ENCODE peak calls at places on chromosomes 4 and X, in seven cellular contexts. One of them, this sample, is unnamed.

GRCh38 chr4:123649644-123650356 is 253.2 kb downstream of the SPRY1 start:
- DNase-seq in HCT116: no peak
- DNase-seq in SK-N-SH: no peak
- DNase-seq in GM12878: no peak
- DNase-seq in K562: no peak
- DNase-seq in HepG2: peak; percentile 92
- DNase-seq in H1: peak; percentile 5
- DNase-seq in this sample: peak; percentile 29

GRCh38 chrX:68693481-68694410 is 46.3 kb downstream of the STARD8 start:
- DNase-seq in HCT116: no peak
- DNase-seq in SK-N-SH: peak; percentile 90
- DNase-seq in GM12878: no peak
- DNase-seq in K562: peak; percentile 87
- DNase-seq in HepG2: no peak
- DNase-seq in H1: no peak
- DNase-seq in this sample: peak; percentile 30

GRCh38 chrX:97995834-97996233 is 1112.1 kb downstream of the RPA4 start:
- DNase-seq in HCT116: no peak
- DNase-seq in SK-N-SH: no peak
- DNase-seq in GM12878: no peak
- DNase-seq in K562: no peak
- DNase-seq in HepG2: no peak
- DNase-seq in H1: no peak
- DNase-seq in this sample: no peak

GRCh38 chr4:148349153-148349552 is 93.1 kb downstream of the NR3C2 start:
- DNase-seq in HCT116: no peak
- DNase-seq in SK-N-SH: no peak
- DNase-seq in GM12878: no peak
- DNase-seq in K562: no peak
- DNase-seq in HepG2: no peak
- DNase-seq in H1: no peak
- DNase-seq in this sample: no peak

GRCh38 chrX:44785652-44786051 is 58.2 kb upstream of the DUSP21 start:
- DNase-seq in HCT116: no peak
- DNase-seq in SK-N-SH: no peak
- DNase-seq in GM12878: no peak
- DNase-seq in K562: no peak
- DNase-seq in HepG2: no peak
- DNase-seq in H1: no peak
- DNase-seq in this sample: no peak

GRCh38 chr4:150888217-150888616 is 126.9 kb downstream of the LRBA start:
- DNase-seq in HCT116: no peak
- DNase-seq in SK-N-SH: no peak
- DNase-seq in GM12878: no peak
- DNase-seq in K562: no peak
- DNase-seq in HepG2: no peak
- DNase-seq in H1: no peak
- DNase-seq in this sample: no peak

GRCh38 chrX:31112226-31112999 is 40.6 kb upstream of the FTHL17 start:
- DNase-seq in HCT116: no peak
- DNase-seq in SK-N-SH: no peak
- DNase-seq in GM12878: no peak
- DNase-seq in K562: no peak
- DNase-seq in HepG2: no peak
- DNase-seq in H1: no peak
- DNase-seq in this sample: no peak

GRCh38 chr4:15562623-15563022 is 92.5 kb downstream of the FBXL5 start:
- DNase-seq in HCT116: no peak
- DNase-seq in SK-N-SH: no peak
- DNase-seq in GM12878: no peak
- DNase-seq in K562: no peak
- DNase-seq in HepG2: no peak
- DNase-seq in H1: no peak
- DNase-seq in this sample: no peak

GRCh38 chr4:140427104-140427918 is at the start of gene CLGN:
- DNase-seq in HCT116: peak; percentile 45
- DNase-seq in SK-N-SH: peak; percentile 95
- DNase-seq in GM12878: peak; percentile 2
- DNase-seq in K562: peak; percentile 86
- DNase-seq in HepG2: peak; percentile 77
- DNase-seq in H1: peak; percentile 73
- DNase-seq in this sample: peak; percentile 71

GRCh38 chr4:85740431-85740861 is 265.5 kb downstream of the ARHGAP24 start:
- DNase-seq in HCT116: no peak
- DNase-seq in SK-N-SH: no peak
- DNase-seq in GM12878: no peak
- DNase-seq in K562: no peak
- DNase-seq in HepG2: no peak
- DNase-seq in H1: no peak
- DNase-seq in this sample: no peak

GRCh38 chr4:113049421-113050355 is at the start of gene ANK2:
- DNase-seq in HCT116: no peak
- DNase-seq in SK-N-SH: peak; percentile 54
- DNase-seq in GM12878: no peak
- DNase-seq in K562: no peak
- DNase-seq in HepG2: no peak
- DNase-seq in H1: peak; percentile 56
- DNase-seq in this sample: no peak

GRCh38 chr4:173319696-173320095 is 14.5 kb downstream of the HMGB2 start:
- DNase-seq in HCT116: no peak
- DNase-seq in SK-N-SH: no peak
- DNase-seq in GM12878: no peak
- DNase-seq in K562: no peak
- DNase-seq in HepG2: no peak
- DNase-seq in H1: no peak
- DNase-seq in this sample: no peak

GRCh38 chrX:126655061-126655460 is 102.4 kb upstream of the DCAF12L1 start:
- DNase-seq in HCT116: no peak
- DNase-seq in SK-N-SH: no peak
- DNase-seq in GM12878: no peak
- DNase-seq in K562: no peak
- DNase-seq in HepG2: no peak
- DNase-seq in H1: no peak
- DNase-seq in this sample: no peak

GRCh38 chr4:66855956-66856355 is 689.3 kb downstream of the CENPC start:
- DNase-seq in HCT116: no peak
- DNase-seq in SK-N-SH: no peak
- DNase-seq in GM12878: no peak
- DNase-seq in K562: no peak
- DNase-seq in HepG2: no peak
- DNase-seq in H1: no peak
- DNase-seq in this sample: no peak

GRCh38 chrX:154123241-154124219 is 20.5 kb upstream of the OPN1LW start:
- DNase-seq in HCT116: no peak
- DNase-seq in SK-N-SH: peak; percentile 67
- DNase-seq in GM12878: no peak
- DNase-seq in K562: peak; percentile 82
- DNase-seq in HepG2: peak; percentile 24
- DNase-seq in H1: no peak
- DNase-seq in this sample: no peak

GRCh38 chr4:52997132-52997416 is 135.0 kb downstream of the RASL11B start:
- DNase-seq in HCT116: no peak
- DNase-seq in SK-N-SH: no peak
- DNase-seq in GM12878: no peak
- DNase-seq in K562: no peak
- DNase-seq in HepG2: no peak
- DNase-seq in H1: no peak
- DNase-seq in this sample: no peak

GRCh38 chrX:152640039-152640818 is 2.5 kb downstream of the GABRQ start:
- DNase-seq in HCT116: no peak
- DNase-seq in SK-N-SH: no peak
- DNase-seq in GM12878: no peak
- DNase-seq in K562: peak; percentile 74
- DNase-seq in HepG2: no peak
- DNase-seq in H1: no peak
- DNase-seq in this sample: no peak

DNA sequence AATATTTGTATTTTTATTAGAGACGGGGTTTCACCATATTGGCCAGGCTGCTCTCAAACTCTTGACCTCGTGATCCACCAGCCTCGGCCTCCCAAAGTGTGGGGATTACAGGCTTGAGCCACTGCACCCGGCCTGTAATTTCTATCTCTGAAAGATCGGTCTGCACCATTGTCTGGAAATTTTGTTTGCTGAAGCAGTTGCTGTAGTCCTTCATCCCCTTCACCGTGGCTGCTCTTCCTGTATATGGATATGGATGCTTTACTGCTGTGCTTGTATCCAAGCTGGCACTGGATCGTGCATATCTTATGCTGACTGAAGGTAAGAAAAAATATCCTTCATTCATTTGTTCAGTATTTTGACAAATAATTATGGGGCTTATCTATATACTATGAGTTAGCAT is 338.4 kb upstream of the GNPDA2 start:
- DNase-seq in HCT116: no peak
- DNase-seq in SK-N-SH: no peak
- DNase-seq in GM12878: no peak
- DNase-seq in K562: no peak
- DNase-seq in HepG2: no peak
- DNase-seq in H1: no peak
- DNase-seq in this sample: no peak
- TF ChIP-seq JUND in HCT116: no peak
- TF ChIP-seq JUND in SK-N-SH: no peak
- TF ChIP-seq JUND in GM12878: no peak
- TF ChIP-seq JUND in K562: no peak
- TF ChIP-seq JUND in HepG2: no peak
- TF ChIP-seq JUND in H1: no peak
- TF ChIP-seq JUND in this sample: no peak

GRCh38 chr4:152033621-152034020 is 272.8 kb upstream of the GATB start:
- DNase-seq in HCT116: no peak
- DNase-seq in SK-N-SH: no peak
- DNase-seq in GM12878: no peak
- DNase-seq in K562: no peak
- DNase-seq in HepG2: no peak
- DNase-seq in H1: no peak
- DNase-seq in this sample: no peak

GRCh38 chr4:152032722-152033131 is 271.9 kb upstream of the GATB start:
- DNase-seq in HCT116: no peak
- DNase-seq in SK-N-SH: no peak
- DNase-seq in GM12878: no peak
- DNase-seq in K562: no peak
- DNase-seq in HepG2: no peak
- DNase-seq in H1: no peak
- DNase-seq in this sample: no peak

GRCh38 chr4:152028131-152028530 is 267.3 kb upstream of the GATB start:
- DNase-seq in HCT116: no peak
- DNase-seq in SK-N-SH: no peak
- DNase-seq in GM12878: no peak
- DNase-seq in K562: no peak
- DNase-seq in HepG2: no peak
- DNase-seq in H1: no peak
- DNase-seq in this sample: no peak

GRCh38 chr4:152024881-152025280 is 264.1 kb upstream of the GATB start:
- DNase-seq in HCT116: no peak
- DNase-seq in SK-N-SH: no peak
- DNase-seq in GM12878: no peak
- DNase-seq in K562: no peak
- DNase-seq in HepG2: no peak
- DNase-seq in H1: no peak
- DNase-seq in this sample: no peak

DNA sequence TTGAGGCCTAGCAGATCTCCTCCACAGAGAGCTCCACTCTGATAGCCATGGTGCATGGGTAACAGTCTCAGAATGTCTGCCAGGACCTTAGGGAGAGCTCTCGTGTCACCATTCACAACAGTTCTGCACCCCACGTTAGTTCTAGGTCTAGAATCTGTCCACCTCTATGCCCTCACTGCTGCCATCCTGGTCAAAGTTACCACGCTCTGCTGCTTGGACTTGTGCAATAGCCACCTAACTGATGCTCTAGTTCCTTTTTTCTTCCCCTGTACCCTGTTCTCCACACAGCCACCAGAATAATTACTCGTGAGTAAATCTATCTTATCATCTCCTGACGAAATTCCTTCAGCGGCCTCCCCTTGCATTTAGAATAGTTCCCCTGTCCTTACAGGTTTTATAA is 268.8 kb upstream of the GATB start:
- DNase-seq in HCT116: no peak
- DNase-seq in SK-N-SH: no peak
- DNase-seq in GM12878: no peak
- DNase-seq in K562: no peak
- DNase-seq in HepG2: no peak
- DNase-seq in H1: no peak
- DNase-seq in this sample: no peak
- TF ChIP-seq JUND in HCT116: no peak
- TF ChIP-seq JUND in SK-N-SH: no peak
- TF ChIP-seq JUND in GM12878: no peak
- TF ChIP-seq JUND in K562: no peak
- TF ChIP-seq JUND in HepG2: no peak
- TF ChIP-seq JUND in H1: no peak
- TF ChIP-seq JUND in this sample: no peak

GRCh38 chr4:62706423-62706822 is 1506.3 kb downstream of the ADGRL3 start:
- DNase-seq in HCT116: no peak
- DNase-seq in SK-N-SH: no peak
- DNase-seq in GM12878: no peak
- DNase-seq in K562: no peak
- DNase-seq in HepG2: no peak
- DNase-seq in H1: no peak
- DNase-seq in this sample: no peak

GRCh38 chr4:62711575-62711974 is 1511.4 kb downstream of the ADGRL3 start:
- DNase-seq in HCT116: no peak
- DNase-seq in SK-N-SH: no peak
- DNase-seq in GM12878: no peak
- DNase-seq in K562: no peak
- DNase-seq in HepG2: no peak
- DNase-seq in H1: no peak
- DNase-seq in this sample: no peak

DNA sequence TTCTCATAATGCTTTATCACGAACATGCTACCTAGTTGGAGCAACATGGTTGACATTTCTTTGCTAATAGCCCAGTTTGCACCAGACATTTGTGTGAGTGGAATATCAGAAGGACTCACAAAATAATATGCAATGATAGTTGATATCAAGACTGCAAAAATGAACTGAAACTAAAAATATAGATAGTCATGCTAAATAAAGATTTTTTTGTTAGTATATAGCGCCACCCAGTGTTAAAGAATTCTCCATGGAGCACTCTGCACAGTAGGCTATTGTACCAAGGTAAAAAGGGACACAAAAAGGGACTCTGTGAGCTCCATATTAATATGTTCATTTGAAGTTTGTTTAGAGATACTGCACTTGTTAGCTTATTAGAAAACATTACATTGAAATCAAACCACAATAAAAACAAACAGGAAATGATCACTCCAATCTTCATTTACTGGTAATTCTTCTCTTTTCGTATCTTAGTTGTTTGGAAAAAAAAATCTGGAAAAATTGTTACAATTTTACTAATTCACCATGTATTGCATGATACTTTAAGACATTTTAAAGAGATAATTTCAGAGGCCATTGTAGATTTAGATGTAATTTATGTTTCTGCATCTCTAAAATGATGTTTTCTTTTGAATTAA is 1509.6 kb downstream of the ADGRL3 start:
- DNase-seq in HCT116: no peak
- DNase-seq in SK-N-SH: peak; percentile 16
- DNase-seq in GM12878: no peak
- DNase-seq in K562: peak; percentile 2
- DNase-seq in HepG2: peak; percentile 34
- DNase-seq in H1: no peak
- DNase-seq in this sample: peak; percentile 55
- TF ChIP-seq JUND in HCT116: no peak
- TF ChIP-seq JUND in SK-N-SH: no peak
- TF ChIP-seq JUND in GM12878: no peak
- TF ChIP-seq JUND in K562: no peak
- TF ChIP-seq JUND in HepG2: no peak
- TF ChIP-seq JUND in H1: no peak
- TF ChIP-seq JUND in this sample: no peak

GRCh38 chr4:40402556-40402955 is 67.4 kb downstream of the CHRNA9 start:
- DNase-seq in HCT116: no peak
- DNase-seq in SK-N-SH: no peak
- DNase-seq in GM12878: no peak
- DNase-seq in K562: no peak
- DNase-seq in HepG2: no peak
- DNase-seq in H1: no peak
- DNase-seq in this sample: no peak
- TF ChIP-seq JUND in HCT116: no peak
- TF ChIP-seq JUND in SK-N-SH: no peak
- TF ChIP-seq JUND in GM12878: no peak
- TF ChIP-seq JUND in K562: no peak
- TF ChIP-seq JUND in HepG2: no peak
- TF ChIP-seq JUND in H1: no peak
- TF ChIP-seq JUND in this sample: no peak